ENCODE peak calls at places on chromosomes 11 and 22, in eight cellular contexts. T is ovary; V is fibroblast of pulmonary artery; L is stimulated activated CD8-positive, alpha-beta memory T cell treated with anti-CD3 and anti-CD28 coated beads, Interleukin-4, amount 100 ng/mL, for 1 hour; E is C1 segment of cervical spinal cord; Z is T-helper 2 cell; I is NCI-H1417; K is foreskin keratinocyte. Q is an unnamed sample.

GRCh38 chr11:60786811-60787567 is 1.9 kb downstream of the MS4A10 start:
- DNase-seq in T (peak), V (peak), L (no peak), E (no peak), Z (no peak), I (no peak), K (no peak), Q (peak)

GRCh38 chr22:19672054-19672776 is 42.1 kb upstream of the SEPTIN5 start:
- DNase-seq in T (no peak), V (no peak), L (no peak), E (no peak), Z (no peak), I (no peak), K (no peak), Q (no peak)

GRCh38 chr11:79013509-79013908 is 427.3 kb downstream of the TENM4 start:
- DNase-seq in T (no peak), V (peak), L (no peak), E (no peak), Z (no peak), I (no peak), K (peak), Q (no peak)

GRCh38 chr11:115287266-115287665 is 216.9 kb downstream of the CADM1 start:
- DNase-seq in T (no peak), V (no peak), L (no peak), E (no peak), Z (no peak), I (no peak), K (no peak), Q (no peak)

GRCh38 chr11:57345555-57346151 is 7.5 kb downstream of the P2RX3 start:
- DNase-seq in T (peak), V (peak), L (no peak), E (peak), Z (peak), I (peak), K (no peak), Q (peak)

GRCh38 chr11:20762112-20762511 is 92.7 kb downstream of the NELL1 start:
- DNase-seq in T (no peak), V (no peak), L (no peak), E (no peak), Z (no peak), I (peak), K (no peak), Q (no peak)

GRCh38 chr22:46931414-46931813 is 169.0 kb downstream of the TBC1D22A start:
- DNase-seq in T (no peak), V (peak), L (no peak), E (no peak), Z (no peak), I (no peak), K (peak), Q (no peak)

GRCh38 chr11:16924826-16925494 is 89.3 kb downstream of the PLEKHA7 start:
- DNase-seq in T (peak), V (peak), L (no peak), E (no peak), Z (no peak), I (no peak), K (peak), Q (no peak)

GRCh38 chr11:125457814-125458343 is 38.2 kb downstream of the FEZ1 start:
- DNase-seq in T (no peak), V (peak), L (no peak), E (peak), Z (no peak), I (no peak), K (no peak), Q (peak)

GRCh38 chr22:44406581-44407403 is 91.2 kb downstream of the RTL6 start:
- DNase-seq in T (no peak), V (peak), L (no peak), E (no peak), Z (no peak), I (no peak), K (peak), Q (no peak)

GRCh38 chr11:73387594-73388021 is 11.4 kb downstream of the RELT start:
- DNase-seq in T (no peak), V (no peak), L (no peak), E (no peak), Z (no peak), I (no peak), K (no peak), Q (no peak)

GRCh38 chr11:57787205-57787604 is 25.6 kb downstream of the CTNND1 start:
- DNase-seq in T (no peak), V (no peak), L (no peak), E (no peak), Z (no peak), I (no peak), K (no peak), Q (no peak)

GRCh38 chr11:42972741-42973140 is 339.1 kb upstream of the API5 start:
- DNase-seq in T (no peak), V (no peak), L (no peak), E (no peak), Z (no peak), I (no peak), K (no peak), Q (no peak)

GRCh38 chr11:57277845-57278720 is 41.0 kb upstream of the APLNR start:
- DNase-seq in T (peak), V (peak), L (no peak), E (peak), Z (peak), I (peak), K (no peak), Q (peak)

GRCh38 chr11:59186130-59186594 is 14.2 kb downstream of the DTX4 start:
- DNase-seq in T (no peak), V (peak), L (no peak), E (no peak), Z (peak), I (no peak), K (no peak), Q (no peak)

GRCh38 chr22:48919187-48919590 is 908.5 kb downstream of the BRD1 start:
- DNase-seq in T (no peak), V (no peak), L (no peak), E (peak), Z (no peak), I (no peak), K (no peak), Q (no peak)